ENCODE peak calls at places on chromosomes 6 and 20, in four cellular contexts. One of them, this sample, is unnamed.

GRCh38 chr20:2767768-2768631 is 32.4 kb downstream of the CPXM1 start:
- DNase-seq in CD4-positive, alpha-beta memory T cell: no peak
- DNase-seq in GM23248: peak
- DNase-seq in stimulated activated CD8-positive, alpha-beta memory T cell treated with anti-CD3 and anti-CD28 coated beads, Interleukin-2, amount 100 ng/mL, for 1 hour: no peak
- DNase-seq in this sample: no peak

GRCh38 chr6:77561768-77562314 is 91.0 kb upstream of the MEI4 start:
- DNase-seq in CD4-positive, alpha-beta memory T cell: no peak
- DNase-seq in stimulated activated CD8-positive, alpha-beta memory T cell treated with anti-CD3 and anti-CD28 coated beads, Interleukin-2, amount 100 ng/mL, for 1 hour: no peak
- DNase-seq in GM23248: no peak
- DNase-seq in this sample: no peak

GRCh38 chr6:97207383-97207782 is 75.6 kb downstream of the MMS22L start:
- DNase-seq in stimulated activated CD8-positive, alpha-beta memory T cell treated with anti-CD3 and anti-CD28 coated beads, Interleukin-2, amount 100 ng/mL, for 1 hour: no peak
- DNase-seq in GM23248: no peak
- DNase-seq in CD4-positive, alpha-beta memory T cell: no peak
- DNase-seq in this sample: no peak

GRCh38 chr6:29747688-29748250 is 24.5 kb downstream of the HLA-F start:
- DNase-seq in CD4-positive, alpha-beta memory T cell: no peak
- DNase-seq in GM23248: no peak
- DNase-seq in stimulated activated CD8-positive, alpha-beta memory T cell treated with anti-CD3 and anti-CD28 coated beads, Interleukin-2, amount 100 ng/mL, for 1 hour: no peak
- DNase-seq in this sample: no peak

GRCh38 chr6:170267688-170268087 is 23.2 kb downstream of the DLL1 start:
- DNase-seq in GM23248: no peak
- DNase-seq in CD4-positive, alpha-beta memory T cell: no peak
- DNase-seq in stimulated activated CD8-positive, alpha-beta memory T cell treated with anti-CD3 and anti-CD28 coated beads, Interleukin-2, amount 100 ng/mL, for 1 hour: no peak
- DNase-seq in this sample: no peak

GRCh38 chr20:63397946-63398450 is 36.8 kb upstream of the CHRNA4 start:
- DNase-seq in CD4-positive, alpha-beta memory T cell: no peak
- DNase-seq in stimulated activated CD8-positive, alpha-beta memory T cell treated with anti-CD3 and anti-CD28 coated beads, Interleukin-2, amount 100 ng/mL, for 1 hour: no peak
- DNase-seq in GM23248: no peak
- DNase-seq in this sample: no peak

GRCh38 chr6:4607026-4607704 is 169.0 kb upstream of the CDYL start:
- DNase-seq in CD4-positive, alpha-beta memory T cell: no peak
- DNase-seq in GM23248: peak
- DNase-seq in stimulated activated CD8-positive, alpha-beta memory T cell treated with anti-CD3 and anti-CD28 coated beads, Interleukin-2, amount 100 ng/mL, for 1 hour: no peak
- DNase-seq in this sample: no peak

GRCh38 chr6:128005009-128005408 is 104.2 kb upstream of the THEMIS start:
- DNase-seq in CD4-positive, alpha-beta memory T cell: no peak
- DNase-seq in GM23248: no peak
- DNase-seq in stimulated activated CD8-positive, alpha-beta memory T cell treated with anti-CD3 and anti-CD28 coated beads, Interleukin-2, amount 100 ng/mL, for 1 hour: no peak
- DNase-seq in this sample: no peak

GRCh38 chr6:42984924-42985475 is 630 bp downstream of the PPP2R5D start:
- DNase-seq in CD4-positive, alpha-beta memory T cell: no peak
- DNase-seq in GM23248: peak
- DNase-seq in stimulated activated CD8-positive, alpha-beta memory T cell treated with anti-CD3 and anti-CD28 coated beads, Interleukin-2, amount 100 ng/mL, for 1 hour: no peak
- DNase-seq in this sample: no peak